ENCODE peak calls at places on chromosome 1, in four cellular contexts. T is keratinocyte, K is hepatocyte, I is neural progenitor cell. A is an unnamed sample.

GRCh38 chr1:87684194-87684593 is 355.5 kb downstream of the LMO4 start:
- DNase-seq in K (peak; percentile 32), I (peak; percentile 14), T (no peak), A (no peak)

GRCh38 chr1:7233646-7234470 is 448.6 kb downstream of the CAMTA1 start:
- DNase-seq in K (no peak), T (no peak), I (peak; percentile 41), A (no peak)

GRCh38 chr1:55560246-55560645 is 345.1 kb upstream of the USP24 start:
- DNase-seq in T (no peak), K (no peak), I (no peak), A (no peak)

GRCh38 chr1:65067491-65068201 is 80.4 kb upstream of the AK4 start:
- DNase-seq in I (peak; percentile 88), K (peak; percentile 85), T (no peak), A (peak; percentile 94)

GRCh38 chr1:53625766-53626520 is 113.0 kb downstream of the GLIS1 start:
- DNase-seq in I (no peak), T (no peak), K (no peak), A (peak; percentile 47)

GRCh38 chr1:35243681-35244080 is 24.8 kb upstream of the ZMYM4 start:
- DNase-seq in I (no peak), K (peak; percentile 69), T (no peak), A (peak; percentile 42)

GRCh38 chr1:224377676-224378006 is 21.0 kb downstream of the CNIH4 start:
- DNase-seq in K (peak; percentile 16), I (no peak), T (no peak), A (no peak)

GRCh38 chr1:36322085-36322785 is 1.2 kb downstream of the EVA1B start:
- DNase-seq in I (peak; percentile 52), T (no peak), K (no peak), A (no peak)

GRCh38 chr1:194959795-194960194 is 1648.4 kb downstream of the KCNT2 start:
- DNase-seq in I (no peak), T (no peak), K (no peak), A (no peak)

GRCh38 chr1:63593303-63593886 is at the start of gene PGM1:
- DNase-seq in I (peak; percentile 85), K (peak; percentile 89), T (no peak), A (peak; percentile 94)

GRCh38 chr1:228813006-228813405 is 77.7 kb downstream of the RHOU start:
- DNase-seq in K (no peak), I (no peak), T (no peak), A (no peak)

GRCh38 chr1:153561401-153561985 is 4.2 kb downstream of the S100A2 start:
- DNase-seq in K (no peak), I (no peak), T (no peak), A (no peak)

DNA sequence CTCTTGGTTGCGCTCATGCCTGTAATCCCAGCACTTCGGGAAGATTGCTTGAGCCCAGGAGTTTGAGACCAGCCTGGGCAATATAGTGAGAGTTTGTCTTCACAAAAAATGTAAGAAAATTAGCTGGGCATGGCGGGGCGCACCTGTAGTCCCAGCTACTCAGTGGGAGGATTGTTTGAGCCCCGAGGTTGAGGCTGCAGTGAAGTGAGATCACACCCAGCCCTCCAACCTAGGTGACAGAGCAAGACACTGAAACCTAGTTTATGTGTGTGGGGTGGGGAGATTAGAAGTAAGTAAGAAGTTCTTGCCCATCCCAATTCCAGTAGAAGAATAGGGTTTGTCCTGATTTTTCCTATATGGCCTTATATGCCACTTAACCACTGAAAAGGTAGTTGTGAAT is 2.0 kb downstream of the RPL5 start:
- DNase-seq in K (no peak), I (no peak), T (no peak), A (no peak)
- TF ChIP-seq CTCF in K (no peak), I (no peak), T (no peak), A (no peak)

DNA sequence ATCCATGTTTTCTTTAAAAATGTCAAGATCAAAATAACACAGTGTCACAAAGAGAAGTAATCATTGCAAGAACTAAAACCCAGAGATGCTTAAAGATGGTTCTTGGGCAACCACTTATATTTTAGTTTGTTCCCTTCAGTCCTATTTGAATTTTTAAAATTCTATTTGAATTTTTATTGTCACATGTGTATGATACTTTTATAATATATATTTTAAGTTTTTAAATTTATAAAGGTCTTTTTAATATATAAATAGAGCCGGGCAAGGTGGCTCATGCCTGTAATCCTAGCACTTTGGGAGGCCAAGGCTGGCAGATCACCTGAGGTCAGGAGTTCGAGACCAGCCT is 22.3 kb upstream of the DISC1 start:
- DNase-seq in K (no peak), T (no peak), I (no peak), A (no peak)
- H4K20me1 ChIP-seq in K (no peaks in the 10 kb centered on the region), T (no peaks in the 10 kb centered on the region), I (no peaks in the 10 kb centered on the region), A (no peaks in the 10 kb centered on the region)

DNA sequence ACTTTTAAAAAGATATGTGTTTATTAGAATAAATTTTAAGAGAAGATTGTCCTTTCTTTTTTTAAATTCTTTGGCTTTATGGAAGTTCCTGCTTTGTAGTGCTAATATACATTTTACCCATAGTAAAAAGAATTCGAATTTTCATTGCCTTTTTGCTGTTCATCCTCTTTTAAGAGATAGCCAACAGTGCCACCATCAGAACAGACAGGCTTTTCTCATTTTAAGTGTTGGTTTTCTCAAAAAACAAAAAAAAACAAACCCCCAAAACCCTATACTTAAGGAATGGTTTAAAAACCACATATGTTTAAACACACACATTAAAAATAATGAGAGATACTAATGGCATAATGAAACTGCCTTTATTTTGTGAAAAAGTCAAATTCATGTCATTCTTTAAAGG is 118.8 kb downstream of the NEK7 start:
- DNase-seq in I (no peak), T (no peak), K (no peak), A (no peak)
- TF ChIP-seq CTCF in I (peak; percentile 14), T (no peak), K (no peak), A (no peak)

DNA sequence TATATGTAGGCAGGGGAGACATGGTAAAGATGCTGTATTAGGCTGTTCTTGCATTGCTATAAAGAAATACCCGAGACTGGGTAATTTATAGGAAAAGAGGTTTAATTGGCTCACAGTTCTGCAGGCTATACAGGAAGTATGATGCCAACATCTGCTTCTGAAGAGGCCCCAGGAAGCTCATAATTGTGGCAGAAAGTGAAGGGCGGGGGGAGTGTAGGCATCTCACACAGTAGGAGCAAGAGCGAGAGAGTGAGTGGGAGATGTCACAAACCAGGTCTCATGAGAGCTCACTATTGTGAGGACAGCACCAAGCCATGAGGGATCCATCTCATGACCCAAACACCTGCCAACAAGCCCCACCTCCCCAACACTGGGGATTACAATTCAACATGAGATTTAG is 21.1 kb downstream of the MAN1A2 start:
- DNase-seq in K (no peak), I (no peak), T (no peak), A (no peak)
- H4K20me1 ChIP-seq in K (peaks cover 16% of the 10 kb centered on the region), I (peaks cover 16% of the 10 kb centered on the region), T (no peaks in the 10 kb centered on the region), A (peaks cover 32% of the 10 kb centered on the region)

A was measured in osteoblast.